ENCODE peak calls at places on chromosomes 1 and 21, in eight cellular contexts. F is ovary; O is stomach; L is CD8-positive, alpha-beta T cell; J is pancreas; B is heart left ventricle; W is HCT116; A is thoracic aorta. X is an unnamed sample. For H3K4me1, the result is how much of the 10 kb centered on the place peaks cover.

GRCh38 chr1:8025671-8026144 is 401 bp downstream of the ERRFI1 start:
- DNase-seq in F (no peak), W (no peak), O (no peak), A (no peak), L (no peak), B (no peak), J (no peak), X (no peak)

GRCh38 chr1:165144757-165145397 is 211.6 kb downstream of the LMX1A start:
- DNase-seq in B (no peak), O (peak), F (no peak), J (peak), A (no peak), L (no peak), W (peak), X (peak)

GRCh38 chr1:166489670-166490436 is 323.1 kb upstream of the FAM78B start:
- DNase-seq in W (peak), A (no peak), L (peak), F (no peak), O (no peak), J (no peak), B (peak), X (no peak)

GRCh38 chr1:41861509-41862410 is 57.0 kb downstream of the HIVEP3 start:
- DNase-seq in B (no peak), F (no peak), O (no peak), J (no peak), L (no peak), A (no peak), W (no peak), X (no peak)

GRCh38 chr1:150186789-150187559 is 37.3 kb downstream of the PLEKHO1 start:
- DNase-seq in F (no peak), B (no peak), L (peak), O (no peak), A (no peak), W (peak), J (no peak), X (no peak)

GRCh38 chr1:223849352-223849751 is 3.6 kb upstream of the TP53BP2 start:
- DNase-seq in A (no peak), B (no peak), L (no peak), O (no peak), W (no peak), F (no peak), J (no peak), X (no peak)

GRCh38 chr21:46063227-46063626 is 34.7 kb upstream of the COL6A2 start:
- DNase-seq in O (no peak), A (no peak), L (no peak), J (no peak), W (no peak), F (peak), B (no peak), X (no peak)

GRCh38 chr1:6260433-6260934 is 414 bp downstream of the GPR153 start:
- DNase-seq in A (no peak), L (no peak), B (no peak), W (no peak), F (peak), J (peak), O (no peak), X (no peak)

GRCh38 chr1:27634166-27634981 is 611 bp downstream of the FGR start:
- DNase-seq in O (peak), A (no peak), W (no peak), L (peak), F (no peak), J (no peak), B (peak), X (no peak)

GRCh38 chr1:202049129-202049528 is 38.7 kb downstream of the ELF3 start:
- DNase-seq in W (no peak), O (peak), F (no peak), L (no peak), J (peak), B (no peak), A (no peak), X (no peak)

GRCh38 chr1:38728176-38728908 is 131.2 kb downstream of the RRAGC start:
- DNase-seq in A (peak), J (peak), L (no peak), B (peak), W (no peak), O (peak), F (peak), X (peak)

GRCh38 chr1:162141273-162142023 is 72.0 kb downstream of the NOS1AP start:
- DNase-seq in A (no peak), F (no peak), O (no peak), L (no peak), B (no peak), J (no peak), W (no peak), X (no peak)
- H3K27ac ChIP-seq in A (no peak), F (no peak), O (no peak), L (no peak), B (no peak), J (no peak), W (peak), X (no peak)

DNA sequence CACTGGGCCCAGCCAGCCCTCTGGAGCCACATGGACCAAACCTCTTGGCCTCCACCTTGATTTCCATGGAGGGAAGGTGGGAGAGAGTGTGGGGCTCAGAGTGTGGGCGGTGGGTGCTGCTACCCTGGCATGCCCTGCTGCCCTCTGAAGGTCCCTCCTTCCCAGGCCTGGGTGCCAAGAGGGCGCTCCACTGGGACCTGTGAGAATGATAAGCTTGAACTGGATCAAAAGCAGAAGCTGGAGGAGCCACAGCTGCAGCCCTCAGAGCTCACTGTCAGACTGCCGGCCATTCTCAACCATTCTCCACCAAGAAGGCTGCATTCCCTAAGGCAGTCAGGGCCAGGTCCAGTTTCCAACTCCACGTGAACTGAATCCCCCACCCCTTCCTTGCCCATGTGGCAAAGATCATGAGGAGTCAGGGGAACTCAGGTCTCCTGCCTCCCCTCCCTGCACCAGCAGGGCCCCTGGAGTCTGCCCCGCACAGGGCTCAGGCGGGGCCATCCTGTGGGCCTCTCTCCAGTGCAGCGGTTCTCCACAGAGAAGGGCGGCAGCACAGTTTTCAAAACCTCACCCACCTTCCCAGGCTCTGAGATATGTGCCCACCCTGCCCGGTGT is 19.5 kb downstream of the SLC1A7 start:
- DNase-seq in J (no peak), B (no peak), A (no peak), O (no peak), F (no peak), W (no peak), L (no peak), X (no peak)
- H3K4me1 ChIP-seq in J (under half), B (under half), A (half or more), O (half or more), F (under half), W (under half), L (under half), X (half or more)

GRCh38 chr1:229782469-229782868 is 156.4 kb downstream of the URB2 start:
- DNase-seq in W (no peak), O (no peak), F (no peak), L (no peak), B (no peak), J (no peak), A (no peak), X (no peak)

GRCh38 chr1:229786974-229787610 is 161.0 kb downstream of the URB2 start:
- DNase-seq in A (no peak), J (no peak), F (no peak), B (no peak), O (no peak), L (no peak), W (no peak), X (no peak)

GRCh38 chr1:229784834-229785233 is 158.8 kb downstream of the URB2 start:
- DNase-seq in O (no peak), J (no peak), F (no peak), W (no peak), B (no peak), A (no peak), L (no peak), X (no peak)

GRCh38 chr1:229781453-229781852 is 155.4 kb downstream of the URB2 start:
- DNase-seq in J (peak), W (peak), B (no peak), A (no peak), L (no peak), F (no peak), O (peak), X (no peak)
- TF ChIP-seq CTCF in J (no peak), W (peak), B (no peak), A (peak), L (no peak), F (no peak), O (no peak), X (no peak)

DNA sequence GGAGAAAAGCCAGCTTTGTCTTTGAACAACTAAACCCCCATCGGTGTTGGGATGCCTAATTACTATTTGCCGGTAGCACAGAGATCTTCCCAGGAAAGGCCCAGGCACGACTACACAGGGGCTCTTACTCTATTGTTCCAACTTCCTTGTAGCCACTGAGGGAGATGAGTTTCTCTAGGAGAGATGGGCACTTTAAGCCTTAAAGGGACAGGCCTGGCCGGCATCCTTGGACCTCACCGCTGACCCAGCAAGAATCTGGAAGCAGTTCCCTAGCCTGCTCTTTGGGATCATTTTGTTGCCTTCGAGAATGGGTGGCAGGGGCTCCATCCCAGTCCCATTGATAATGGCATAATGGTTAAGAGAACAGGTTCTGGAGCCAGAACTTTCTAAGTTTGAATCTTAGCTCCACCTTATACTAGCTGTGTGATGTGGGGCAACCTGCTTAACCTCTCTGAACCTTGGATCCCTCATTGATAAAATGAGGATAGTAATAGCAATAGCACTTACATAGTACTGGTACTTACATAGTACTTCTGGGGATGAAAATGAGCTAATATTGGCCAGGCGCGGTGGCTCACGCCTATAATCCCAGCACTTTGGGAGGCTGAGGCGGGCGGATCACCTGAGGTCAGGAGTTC is 239.1 kb upstream of the TMEM51 start:
- DNase-seq in B (peak), F (no peak), L (no peak), J (no peak), O (no peak), W (no peak), A (no peak), X (no peak)
- H3K27ac ChIP-seq in B (no peak), F (no peak), L (no peak), J (no peak), O (no peak), W (no peak), A (no peak), X (no peak)

DNA sequence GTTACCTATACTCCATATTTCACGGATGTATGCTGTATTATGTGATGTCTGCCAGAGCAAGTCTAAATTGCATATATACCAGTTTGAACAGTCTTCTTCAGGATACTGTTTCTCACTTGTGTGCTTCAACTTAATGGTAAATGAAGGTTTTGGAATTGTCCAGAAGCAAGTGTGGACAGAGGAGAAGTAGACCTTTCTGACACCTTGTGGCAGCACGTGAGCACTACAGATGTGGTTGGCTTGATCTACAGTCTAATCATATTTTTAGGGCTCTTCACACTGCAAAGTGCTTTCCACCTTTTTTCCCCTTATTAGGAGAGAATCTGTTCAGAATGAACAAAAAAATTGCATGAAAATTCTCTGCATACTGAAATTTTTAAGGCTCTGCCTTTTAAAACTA is 10.9 kb downstream of the MORC3 start:
- DNase-seq in O (peak), A (no peak), B (no peak), L (peak), F (peak), W (peak), J (no peak), X (no peak)
- H3K4me1 ChIP-seq in O (half or more), A (under half), B (half or more), L (under half), F (under half), W (under half), J (under half), X (under half)

GRCh38 chr1:111618081-111618480 is 1.5 kb upstream of the RAP1A start:
- DNase-seq in L (no peak), O (no peak), W (no peak), F (no peak), J (no peak), B (no peak), A (no peak), X (no peak)

GRCh38 chr1:111621050-111621449 is 1.5 kb downstream of the RAP1A start:
- DNase-seq in B (no peak), L (no peak), J (no peak), O (no peak), F (no peak), A (no peak), W (no peak), X (no peak)

GRCh38 chr1:111620412-111620971 is 903 bp downstream of the RAP1A start:
- DNase-seq in B (no peak), J (no peak), L (no peak), F (no peak), O (no peak), W (no peak), A (no peak), X (no peak)

GRCh38 chr1:111618953-111619634 is 495 bp upstream of the RAP1A start:
- DNase-seq in O (no peak), W (no peak), A (no peak), J (no peak), B (no peak), L (no peak), F (peak), X (no peak)

GRCh38 chr1:111619635-111620411 is at the start of gene RAP1A:
- DNase-seq in F (peak), B (peak), W (peak), J (peak), O (peak), L (peak), A (peak), X (peak)
- TF ChIP-seq CTCF in F (no peak), B (no peak), W (no peak), J (no peak), O (no peak), L (no peak), A (no peak), X (peak)

DNA sequence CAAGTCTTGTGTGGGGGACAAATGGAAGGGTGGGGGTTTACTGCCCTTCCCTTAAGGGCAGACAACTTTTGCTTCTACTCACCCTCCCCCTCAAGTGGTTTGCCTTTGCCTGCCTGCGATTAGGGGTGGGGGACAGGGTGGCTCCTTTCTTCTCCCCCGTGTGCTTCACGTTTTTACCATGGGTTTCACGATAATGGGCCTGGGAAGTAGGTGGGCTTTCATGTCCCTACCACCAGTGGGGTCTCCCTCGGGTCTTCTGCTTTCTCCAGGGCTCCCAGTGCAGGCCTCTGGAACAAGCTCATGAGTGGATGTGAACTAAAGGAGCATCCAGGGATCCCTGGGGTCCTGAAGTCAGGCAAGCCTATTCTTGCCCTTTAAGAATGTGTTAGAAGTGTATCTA is 21.6 kb downstream of the UTP25 start:
- DNase-seq in A (no peak), W (no peak), F (no peak), B (no peak), O (no peak), J (no peak), L (no peak), X (no peak)
- H3K27ac ChIP-seq in A (no peak), W (no peak), F (no peak), B (no peak), O (no peak), J (no peak), L (no peak), X (no peak)